ENCODE peak calls at places on chromosomes 3 and 15, in five cellular contexts. M is astrocyte of the spinal cord, D is fibroblast of mammary gland, V is breast epithelium, C is heart right ventricle. W is an unnamed sample.

GRCh38 chr15:81747477-81747876 is 298.3 kb downstream of the MEX3B start:
- DNase-seq in M (no peak), D (no peak), V (no peak), C (no peak), W (no peak)

GRCh38 chr3:37418357-37418756 is 244.0 kb upstream of the LRRFIP2 start:
- DNase-seq in M (no peak), D (no peak), V (no peak), C (no peak), W (no peak)

GRCh38 chr3:85567074-85567676 is 608.4 kb downstream of the CADM2 start:
- DNase-seq in M (peak), D (peak), V (no peak), C (peak), W (peak)

GRCh38 chr15:36860792-36861191 is 239.6 kb downstream of the MEIS2 start:
- DNase-seq in M (no peak), D (no peak), V (no peak), C (no peak), W (no peak)

GRCh38 chr3:72158639-72159005 is 373.7 kb upstream of the PROK2 start:
- DNase-seq in M (no peak), D (no peak), V (no peak), C (no peak), W (no peak)

GRCh38 chr3:79086514-79086913 is 681.3 kb downstream of the ROBO1 start:
- DNase-seq in M (peak), D (peak), V (no peak), C (peak), W (no peak)

GRCh38 chr3:86785381-86785780 is 205.6 kb downstream of the VGLL3 start:
- DNase-seq in M (peak), D (peak), V (no peak), C (no peak), W (no peak)

GRCh38 chr15:77430213-77430612 is 9.5 kb downstream of the HMG20A start:
- DNase-seq in M (no peak), D (no peak), V (no peak), C (no peak), W (no peak)

GRCh38 chr3:29335921-29336320 is 55.0 kb downstream of the RBMS3 start:
- DNase-seq in M (no peak), D (no peak), V (no peak), C (no peak), W (no peak)

GRCh38 chr3:14490831-14491230 is 49.3 kb downstream of the GRIP2 start:
- DNase-seq in M (no peak), D (peak), V (no peak), C (no peak), W (no peak)

GRCh38 chr3:67610458-67610857 is 44.0 kb downstream of the SUCLG2 start:
- DNase-seq in M (peak), D (peak), V (no peak), C (no peak), W (no peak)

GRCh38 chr3:3027976-3028567 is 82.1 kb downstream of the IL5RA start:
- DNase-seq in M (no peak), D (no peak), V (no peak), C (no peak), W (no peak)

GRCh38 chr15:79212589-79213139 is 69.9 kb upstream of the ANKRD34C start:
- DNase-seq in M (no peak), D (no peak), V (no peak), C (no peak), W (no peak)

GRCh38 chr15:77568960-77569646 is 63.6 kb downstream of the LINGO1 start:
- DNase-seq in M (peak), D (peak), V (peak), C (no peak), W (peak)

GRCh38 chr3:12679468-12679867 is 15.6 kb upstream of the RAF1 start:
- DNase-seq in M (peak), D (peak), V (no peak), C (no peak), W (no peak)

GRCh38 chr15:26866298-26867198 is at the start of gene GABRA5:
- DNase-seq in M (peak), D (no peak), V (no peak), C (no peak), W (peak)

GRCh38 chr15:25684521-25685215 is 178.5 kb downstream of the ATP10A start:
- DNase-seq in M (peak), D (peak), V (no peak), C (no peak), W (peak)

GRCh38 chr15:28921925-28922711 is 36.3 kb downstream of the APBA2 start:
- DNase-seq in M (no peak), D (no peak), V (no peak), C (no peak), W (no peak)

GRCh38 chr3:55477306-55478010 is 9.6 kb downstream of the WNT5A start:
- DNase-seq in M (peak), D (no peak), V (no peak), C (no peak), W (no peak)
- H3K4me3 ChIP-seq in M (peak), D (no peak), V (no peak), C (no peak), W (no peak)

GRCh38 chr3:196009456-196009855 is 72.4 kb downstream of the TFRC start:
- DNase-seq in M (no peak), D (no peak), V (no peak), C (no peak), W (no peak)
- H3K4me3 ChIP-seq in M (no peak), D (no peak), V (no peak), C (no peak), W (no peak)

DNA sequence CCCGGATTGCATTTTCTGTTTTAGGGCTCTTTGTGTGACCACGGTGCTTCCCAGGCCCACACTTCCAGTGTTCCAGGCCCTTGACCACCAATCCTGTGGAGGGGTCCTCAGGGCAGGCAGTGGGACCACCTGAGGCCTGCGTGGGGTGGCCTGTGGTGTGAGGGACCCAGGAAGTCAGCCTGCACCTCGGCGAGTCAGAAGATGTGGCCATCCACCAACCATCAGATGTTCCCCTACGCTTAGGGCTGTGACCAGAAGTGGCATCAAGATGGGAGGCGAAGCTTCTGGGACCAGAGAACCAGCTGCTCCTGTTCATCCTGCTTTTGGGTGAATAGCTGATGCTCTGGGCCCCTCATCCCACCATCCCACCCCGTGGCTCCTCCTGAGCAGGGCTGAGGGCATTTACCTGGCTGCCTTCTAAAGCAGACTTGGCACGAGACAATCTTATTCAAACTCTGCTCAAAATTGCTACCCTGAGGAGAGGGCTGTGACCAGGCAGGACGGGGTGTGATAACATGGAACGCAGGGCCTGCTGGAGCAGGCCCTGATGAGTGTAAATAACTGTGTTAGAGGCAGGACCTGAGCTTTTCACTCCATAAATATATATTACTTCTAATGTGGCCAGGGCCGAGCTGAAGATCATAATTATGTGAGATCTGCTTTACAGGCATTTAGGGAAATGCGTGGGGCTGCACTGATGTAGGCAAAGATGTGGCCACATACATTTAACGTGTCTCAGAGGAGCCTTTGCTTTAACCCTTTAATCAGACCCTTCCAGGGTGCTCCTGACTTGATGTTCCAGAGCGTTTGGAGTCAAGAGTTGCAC is 28.8 kb downstream of the SMAD3 start:
- DNase-seq in M (no peak), D (no peak), V (no peak), C (no peak), W (no peak)
- H3K4me3 ChIP-seq in M (no peak), D (no peak), V (no peak), C (no peak), W (no peak)

DNA sequence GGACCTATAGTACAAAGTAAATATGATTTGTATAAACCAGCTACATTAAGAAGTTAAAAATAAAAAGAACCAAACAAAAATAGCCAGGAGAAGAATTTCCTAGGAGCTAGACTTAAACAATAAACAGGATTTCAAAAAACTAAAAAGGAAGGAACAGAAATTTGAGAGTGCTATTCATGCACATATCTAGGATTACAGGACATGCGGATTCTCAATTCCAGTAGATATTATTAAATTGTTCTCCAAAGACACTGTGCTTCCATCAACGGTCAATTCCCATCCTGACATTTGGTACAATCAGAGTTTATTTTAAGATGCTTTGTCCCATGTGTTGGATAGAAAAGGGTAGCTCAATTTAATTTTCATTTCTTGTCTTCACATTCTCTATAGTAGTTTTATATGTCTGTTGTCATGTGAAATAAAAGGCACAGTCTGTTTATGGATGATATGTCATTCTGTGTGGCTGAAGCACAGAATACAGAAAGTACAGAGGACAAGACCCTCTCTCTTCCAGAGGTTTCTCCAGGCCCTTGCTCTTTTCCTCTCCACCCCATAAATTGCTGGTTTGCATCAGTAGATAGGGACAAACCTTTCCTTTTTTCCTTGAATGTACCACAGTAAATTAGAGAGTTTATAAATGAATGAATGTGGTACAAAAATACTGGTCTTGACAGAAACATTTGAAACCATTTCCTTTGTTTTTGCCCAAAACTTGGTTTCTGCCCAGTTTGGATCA is 3.5 kb downstream of the PLOD2 start:
- DNase-seq in M (no peak), D (no peak), V (no peak), C (no peak), W (no peak)
- H3K4me3 ChIP-seq in M (peak), D (no peak), V (no peak), C (no peak), W (peak)

GRCh38 chr3:141051641-141052569 is 758 bp downstream of the SPSB4 start:
- DNase-seq in M (peak), D (peak), V (no peak), C (no peak), W (no peak)

GRCh38 chr3:141050576-141050912 is 603 bp upstream of the SPSB4 start:
- DNase-seq in M (no peak), D (no peak), V (no peak), C (no peak), W (peak)

GRCh38 chr3:141049681-141050080 is 1.5 kb upstream of the SPSB4 start:
- DNase-seq in M (no peak), D (no peak), V (no peak), C (no peak), W (no peak)

GRCh38 chr3:141052570-141053069 is 1.5 kb downstream of the SPSB4 start:
- DNase-seq in M (no peak), D (no peak), V (no peak), C (no peak), W (peak)

GRCh38 chr3:141050913-141051632 is at the start of gene SPSB4:
- DNase-seq in M (peak), D (peak), V (no peak), C (peak), W (peak)
- H3K4me3 ChIP-seq in M (peak), D (no peak), V (peak), C (peak), W (peak)

GRCh38 chr3:42593635-42594034 is 3.0 kb downstream of the SS18L2 start:
- DNase-seq in M (no peak), D (no peak), V (no peak), C (no peak), W (no peak)
- H3K4me3 ChIP-seq in M (no peak), D (no peak), V (no peak), C (no peak), W (no peak)

DNA sequence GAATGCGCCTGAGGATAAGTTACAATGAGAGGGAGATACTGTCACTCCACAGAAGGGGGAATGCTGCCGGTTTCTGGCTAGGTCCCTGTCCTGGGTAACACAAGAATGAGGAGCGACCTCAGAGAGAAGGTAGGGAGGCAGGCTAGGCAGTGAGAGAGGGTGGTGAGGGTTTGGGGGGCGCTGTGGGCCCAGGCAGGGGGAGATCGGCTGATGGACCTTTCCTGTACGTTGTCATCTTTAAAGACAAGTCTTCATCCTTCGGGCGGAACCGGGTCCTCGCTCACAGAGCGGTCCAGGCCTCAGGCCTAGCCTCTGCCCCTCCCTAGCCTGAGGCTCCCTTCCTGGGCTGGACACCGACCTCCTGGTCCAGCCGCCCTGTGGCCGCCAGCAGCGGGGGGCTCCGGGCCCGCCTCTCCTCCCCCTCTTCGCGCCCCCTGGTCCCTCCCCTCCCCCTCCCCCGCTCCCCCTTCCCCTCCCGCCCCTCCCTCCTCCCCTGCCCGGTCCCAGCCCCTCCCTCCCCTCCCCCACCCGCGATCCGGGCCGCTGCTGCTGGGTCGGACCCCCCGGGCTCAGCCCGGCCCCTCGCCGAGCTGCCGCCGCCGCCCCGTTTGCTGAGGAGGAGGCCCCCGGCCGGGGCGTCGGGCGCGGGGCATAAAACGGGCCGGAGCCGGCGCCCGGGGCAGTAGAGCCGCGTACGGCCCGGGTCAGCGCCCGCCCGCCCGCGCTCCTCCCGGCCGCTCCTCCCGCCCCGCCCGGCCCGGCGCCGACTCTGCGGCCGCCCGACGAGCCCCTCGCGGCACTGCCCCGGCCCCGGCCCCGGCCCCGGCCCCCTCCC is at the start of gene CHRD:
- DNase-seq in M (no peak), D (no peak), V (no peak), C (no peak), W (peak)
- H3K4me3 ChIP-seq in M (peak), D (peak), V (peak), C (peak), W (peak)

GRCh38 chr3:161939919-161940693 is 443.5 kb downstream of the OTOL1 start:
- DNase-seq in M (peak), D (peak), V (no peak), C (no peak), W (no peak)
- H3K4me3 ChIP-seq in M (no peak), D (no peak), V (peak), C (no peak), W (no peak)

GRCh38 chr3:64501298-64501906 is 186.4 kb downstream of the ADAMTS9 start:
- DNase-seq in M (peak), D (no peak), V (no peak), C (no peak), W (no peak)
- H3K4me3 ChIP-seq in M (no peak), D (no peak), V (no peak), C (no peak), W (no peak)

W was measured in right cardiac atrium.